ENCODE peak calls at places on chromosome 19, in seven cellular contexts. T is testis, Y is kidney epithelial cell, U is left ventricle myocardium inferior, F is pancreas, X is transverse colon, W is ovary. K is an unnamed sample.

GRCh38 chr19:35911173-35911572 is 3.1 kb upstream of the TYROBP start:
- DNase-seq in T (no peak), W (no peak), U (no peak), X (no peak), F (no peak), Y (no peak), K (no peak)

GRCh38 chr19:3672993-3673392 is 27.3 kb downstream of the PIP5K1C start:
- DNase-seq in U (no peak), F (no peak), Y (no peak), W (no peak), T (no peak), X (no peak), K (no peak)

GRCh38 chr19:48613852-48614435 is 932 bp downstream of the FAM83E start:
- DNase-seq in T (no peak), W (no peak), U (no peak), F (peak; percentile 58), Y (no peak), X (no peak), K (no peak)

GRCh38 chr19:46601318-46602224 is at the start of gene CALM3:
- DNase-seq in X (no peak), U (no peak), W (no peak), T (peak; percentile 25), F (no peak), Y (no peak), K (no peak)

GRCh38 chr19:35381926-35382325 is 11.1 kb downstream of the GPR42 start:
- DNase-seq in F (no peak), U (no peak), T (no peak), Y (no peak), X (no peak), W (no peak), K (no peak)

GRCh38 chr19:54331626-54332025 is 7.3 kb downstream of the LILRA4 start:
- DNase-seq in W (no peak), T (no peak), Y (no peak), U (no peak), F (no peak), X (no peak), K (no peak)

GRCh38 chr19:42126565-42126964 is 5.7 kb downstream of the POU2F2 start:
- DNase-seq in T (no peak), F (no peak), W (no peak), Y (no peak), U (no peak), X (no peak), K (no peak)

GRCh38 chr19:15252398-15253018 is 20.3 kb upstream of the EPHX3 start:
- DNase-seq in X (no peak), W (no peak), F (no peak), U (no peak), Y (no peak), T (no peak), K (no peak)

GRCh38 chr19:3121396-3121795 is 14.4 kb upstream of the GNA15 start:
- DNase-seq in F (no peak), Y (no peak), U (no peak), X (no peak), W (no peak), T (no peak), K (no peak)

GRCh38 chr19:39308531-39309304 is 11.9 kb downstream of the LRFN1 start:
- DNase-seq in Y (no peak), U (no peak), T (no peak), W (no peak), F (peak; percentile 18), X (no peak), K (no peak)

GRCh38 chr19:55078996-55079395 is 3.3 kb downstream of the EPS8L1 start:
- DNase-seq in X (no peak), U (no peak), Y (no peak), F (no peak), T (no peak), W (no peak), K (no peak)

DNA sequence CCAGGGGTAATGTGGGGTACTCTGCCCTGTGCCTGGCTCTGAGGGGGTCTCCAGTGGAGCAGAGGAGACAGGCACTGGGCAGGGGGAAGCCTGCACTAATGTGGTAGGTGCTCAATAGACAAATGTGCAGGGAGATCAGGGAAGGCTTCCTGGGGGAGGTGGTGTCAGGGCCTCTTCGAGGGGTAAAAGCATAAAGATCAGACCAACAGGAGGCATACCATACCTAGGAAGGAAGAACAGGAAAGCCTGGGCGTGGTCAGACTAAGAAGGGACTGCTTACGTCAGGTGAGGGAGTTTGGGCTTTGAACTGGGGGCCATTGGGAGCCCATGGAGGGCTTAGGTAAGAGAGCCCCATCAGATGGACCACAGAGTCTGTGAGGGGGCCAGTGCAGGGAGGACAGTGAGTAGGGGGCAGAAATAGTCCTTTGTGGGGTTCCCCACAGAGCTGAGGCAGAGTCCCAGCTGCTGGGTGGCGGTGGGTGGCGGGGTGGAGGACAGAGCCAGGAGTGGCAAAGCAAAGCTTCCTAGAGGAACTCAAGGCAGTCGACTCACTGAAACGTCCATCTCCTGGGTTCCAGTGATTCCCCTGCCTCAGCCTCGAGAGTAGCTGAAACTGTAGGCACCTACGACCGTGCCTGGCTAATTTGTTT is 8.8 kb downstream of the PRR36 start:
- DNase-seq in X (no peak), Y (no peak), W (no peak), T (no peak), U (no peak), F (no peak), K (no peak)
- H3K27me3 ChIP-seq in X (peaks cover 79% of the 10 kb centered on the region), Y (peaks cover 52% of the 10 kb centered on the region), W (no peaks in the 10 kb centered on the region), T (no peaks in the 10 kb centered on the region), U (peaks cover 70% of the 10 kb centered on the region), F (no peaks in the 10 kb centered on the region), K (no peaks in the 10 kb centered on the region)

DNA sequence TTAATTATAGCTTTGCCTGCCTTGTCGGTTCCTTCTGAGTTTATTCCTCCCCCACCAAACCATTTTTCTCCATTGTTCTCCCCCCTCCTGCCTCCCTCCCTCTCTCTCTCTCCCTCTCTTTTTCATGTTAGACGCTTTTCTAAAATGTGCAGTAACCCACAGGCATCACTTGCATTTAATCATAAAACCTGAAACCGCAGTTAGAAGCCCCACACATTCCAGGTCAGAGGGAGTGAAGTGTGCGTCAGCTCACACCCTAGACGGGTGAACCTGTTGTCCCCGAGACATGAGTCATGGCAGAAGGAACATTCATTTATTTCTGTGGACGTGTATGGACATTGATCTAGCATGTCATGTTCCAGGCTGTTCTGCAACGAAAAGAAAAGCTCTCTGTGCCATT is 19.9 kb downstream of the ONECUT3 start:
- DNase-seq in X (no peak), U (no peak), T (no peak), W (no peak), F (no peak), Y (peak; percentile 85), K (peak; percentile 7)
- H3K27me3 ChIP-seq in X (peaks cover 98% of the 10 kb centered on the region), U (peaks cover 99% of the 10 kb centered on the region), T (peaks cover 4% of the 10 kb centered on the region), W (peaks cover 5% of the 10 kb centered on the region), F (no peaks in the 10 kb centered on the region), Y (peaks cover 54% of the 10 kb centered on the region), K (peaks cover 50% of the 10 kb centered on the region)

GRCh38 chr19:50275577-50276368 is 53.4 kb downstream of the KCNC3 start:
- DNase-seq in W (no peak), U (no peak), Y (no peak), T (no peak), F (no peak), X (no peak), K (no peak)
- H3K27me3 ChIP-seq in W (no peaks in the 10 kb centered on the region), U (peaks cover 4% of the 10 kb centered on the region), Y (no peaks in the 10 kb centered on the region), T (no peaks in the 10 kb centered on the region), F (no peaks in the 10 kb centered on the region), X (no peaks in the 10 kb centered on the region), K (no peaks in the 10 kb centered on the region)

DNA sequence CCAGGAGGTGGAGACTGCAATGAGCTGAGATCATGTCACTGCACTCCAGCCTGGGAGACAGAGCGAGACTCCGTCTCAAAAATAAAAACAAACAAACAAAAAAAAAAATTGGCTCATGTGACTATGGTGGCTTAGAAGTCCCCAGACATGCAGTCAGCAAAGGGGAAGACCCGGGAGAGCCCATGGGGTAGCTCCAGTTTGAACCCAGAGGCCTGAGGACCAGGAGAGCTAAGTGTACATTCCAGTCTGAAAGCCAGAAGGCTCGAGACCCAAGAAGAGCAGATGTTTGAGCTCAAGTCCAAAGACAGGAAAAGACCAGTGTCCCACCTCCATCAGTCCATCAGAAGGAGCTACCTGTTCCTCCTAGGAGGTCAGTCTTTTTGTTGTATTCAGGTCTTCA is 175.2 kb downstream of the TSHZ3 start:
- DNase-seq in W (no peak), U (no peak), Y (no peak), T (no peak), X (no peak), F (no peak), K (no peak)
- H3K27me3 ChIP-seq in W (no peaks in the 10 kb centered on the region), U (peaks cover 33% of the 10 kb centered on the region), Y (no peaks in the 10 kb centered on the region), T (no peaks in the 10 kb centered on the region), X (no peaks in the 10 kb centered on the region), F (no peaks in the 10 kb centered on the region), K (no peaks in the 10 kb centered on the region)

K was measured in prostate gland.